ENCODE peak calls at places on chromosomes 11 and 22, in four cellular contexts. E is GM12878, U is HCT116, Z is K562. V is an unnamed sample.

GRCh38 chr22:46147471-46148267 is 2.7 kb upstream of the PPARA start:
- DNase-seq in Z (no peak), E (no peak), U (no peak), V (no peak)

GRCh38 chr11:73244589-73245240 is 26.6 kb downstream of the P2RY2 start:
- DNase-seq in U (no peak), Z (no peak), E (no peak), V (no peak)

GRCh38 chr11:45922425-45923082 is at the start of gene LARGE2:
- DNase-seq in E (no peak), Z (peak; percentile 92), U (no peak), V (peak; percentile 76)

GRCh38 chr11:102577182-102577581 is 46.6 kb upstream of the MMP7 start:
- DNase-seq in E (no peak), U (no peak), Z (no peak), V (no peak)

GRCh38 chr22:18013436-18013835 is 10.9 kb downstream of the MICAL3 start:
- DNase-seq in U (no peak), Z (no peak), E (no peak), V (no peak)

GRCh38 chr11:2122907-2123627 is 16.1 kb downstream of the IGF2 start:
- DNase-seq in U (no peak), E (no peak), Z (peak; percentile 39), V (no peak)

GRCh38 chr11:110130642-110131238 is 37.5 kb downstream of the ZC3H12C start:
- DNase-seq in E (no peak), Z (no peak), U (no peak), V (peak; percentile 49)

GRCh38 chr11:116600930-116601329 is 171.9 kb downstream of the BUD13 start:
- DNase-seq in Z (no peak), E (no peak), U (no peak), V (no peak)

GRCh38 chr11:2086239-2087040 is 52.7 kb downstream of the IGF2 start:
- DNase-seq in Z (no peak), E (no peak), U (no peak), V (no peak)

GRCh38 chr11:4181780-4182721 is 87.5 kb downstream of the RRM1 start:
- DNase-seq in Z (peak; percentile 69), E (no peak), U (peak; percentile 57), V (peak; percentile 73)

GRCh38 chr11:21263026-21263425 is 593.6 kb downstream of the NELL1 start:
- DNase-seq in E (no peak), U (no peak), Z (no peak), V (no peak)

GRCh38 chr22:38411016-38411415 is 44.0 kb downstream of the KCNJ4 start:
- DNase-seq in Z (no peak), E (no peak), U (no peak), V (no peak)

GRCh38 chr11:75849917-75850316 is 34.9 kb downstream of the UVRAG start:
- DNase-seq in Z (peak; percentile 22), U (no peak), E (no peak), V (no peak)

GRCh38 chr22:39661842-39662676 is 91.5 kb downstream of the CACNA1I start:
- DNase-seq in U (no peak), Z (peak; percentile 89), E (no peak), V (no peak)

GRCh38 chr22:46064966-46065666 is 85.2 kb upstream of the PPARA start:
- DNase-seq in U (no peak), E (no peak), Z (no peak), V (no peak)

GRCh38 chr22:22035771-22036314 is 53.3 kb upstream of the TOP3B start:
- DNase-seq in Z (no peak), E (no peak), U (no peak), V (no peak)

GRCh38 chr11:44568706-44569473 is 3.4 kb downstream of the CD82 start:
- DNase-seq in U (no peak), E (peak; percentile 63), Z (peak; percentile 21), V (peak; percentile 38)

GRCh38 chr11:65615229-65615949 is at the start of gene PCNX3:
- DNase-seq in Z (peak; percentile 97), U (peak; percentile 100), E (peak; percentile 100), V (peak; percentile 100)

GRCh38 chr11:115377882-115378296 is 126.3 kb downstream of the CADM1 start:
- DNase-seq in Z (no peak), E (no peak), U (no peak), V (no peak)

GRCh38 chr11:34269031-34269430 is 88.8 kb downstream of the ABTB2 start:
- DNase-seq in U (no peak), E (no peak), Z (no peak), V (no peak)

GRCh38 chr11:11514246-11514645 is 107.6 kb downstream of the GALNT18 start:
- DNase-seq in Z (no peak), U (no peak), E (no peak), V (no peak)

GRCh38 chr22:18156878-18157713 is 7.1 kb downstream of the USP18 start:
- DNase-seq in Z (peak; percentile 66), E (no peak), U (peak; percentile 33), V (peak; percentile 83)

GRCh38 chr11:110298298-110298765 is 1.9 kb upstream of the RDX start:
- DNase-seq in E (no peak), U (no peak), Z (no peak), V (no peak)

GRCh38 chr22:35966314-35967045 is 62.1 kb downstream of the RBFOX2 start:
- DNase-seq in U (no peak), E (no peak), Z (no peak), V (no peak)

GRCh38 chr11:23539556-23539955 is 679.3 kb upstream of the CCDC179 start:
- DNase-seq in Z (no peak), E (no peak), U (no peak), V (no peak)

GRCh38 chr11:16607675-16608644 is 130.5 kb upstream of the C11orf58 start:
- DNase-seq in E (no peak), Z (peak; percentile 53), U (no peak), V (peak; percentile 69)

GRCh38 chr11:68677432-68677831 is 6.9 kb upstream of the GAL start:
- DNase-seq in Z (peak; percentile 72), E (no peak), U (peak; percentile 59), V (peak; percentile 83)

GRCh38 chr11:45658292-45658991 is 7.0 kb downstream of the CHST1 start:
- DNase-seq in U (no peak), E (no peak), Z (no peak), V (no peak)

GRCh38 chr22:25069758-25070461 is 117.4 kb downstream of the KIAA1671 start:
- DNase-seq in E (no peak), Z (no peak), U (no peak), V (no peak)

GRCh38 chr11:77467233-77467632 is 6.7 kb downstream of the PAK1 start:
- DNase-seq in U (no peak), E (no peak), Z (no peak), V (no peak)

GRCh38 chr11:64322925-64323260 is 5.0 kb downstream of the PRDX5 start:
- DNase-seq in E (no peak), Z (peak; percentile 46), U (no peak), V (no peak)

GRCh38 chr11:20131744-20132666 is 28.3 kb downstream of the DBX1 start:
- DNase-seq in E (no peak), Z (peak; percentile 78), U (no peak), V (peak; percentile 47)

GRCh38 chr11:134079317-134079716 is 10.4 kb downstream of the JAM3 start:
- DNase-seq in E (no peak), Z (no peak), U (no peak), V (no peak)

DNA sequence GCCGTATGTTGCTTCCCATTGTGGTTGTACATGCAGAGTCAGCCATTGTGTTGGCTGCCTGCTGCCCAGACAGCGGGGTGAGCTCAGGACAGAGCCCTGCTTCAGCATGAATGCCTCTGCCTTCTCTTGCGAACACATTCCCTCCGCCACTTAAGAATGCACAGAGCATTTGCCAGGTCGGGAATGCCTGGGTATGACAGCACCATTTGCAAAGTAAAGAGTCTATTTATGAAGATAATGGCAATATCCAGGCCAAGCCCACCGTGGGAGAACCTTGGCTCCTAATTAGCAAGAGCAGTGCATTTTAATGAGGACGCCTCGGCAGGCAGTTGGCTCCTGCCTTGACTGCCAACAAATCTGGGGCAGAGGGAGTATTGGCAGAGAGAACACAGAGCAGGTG is 62.5 kb upstream of the SORL1 start:
- DNase-seq in Z (no peak), U (no peak), E (no peak), V (no peak)
- TF ChIP-seq REST in Z (no peak), U (no peak), E (no peak), V (no peak)

GRCh38 chr22:50562523-50563409 is at the start of gene SYCE3:
- DNase-seq in Z (peak; percentile 94), E (peak; percentile 75), U (peak; percentile 89), V (peak; percentile 97)
- TF ChIP-seq CTCF in Z (peak; percentile 88), E (peak; percentile 92), U (peak; percentile 92), V (peak; percentile 79)

GRCh38 chr11:118176400-118177134 is at the start of gene SCN2B:
- DNase-seq in U (no peak), E (no peak), Z (peak; percentile 27), V (peak; percentile 78)
- H3K9ac ChIP-seq in U (no peak within 1 kb of the TSS), E (no peak within 1 kb of the TSS), Z (no peak within 1 kb of the TSS), V (no peak within 1 kb of the TSS)

GRCh38 chr11:447923-448731 is 2.0 kb upstream of the PTDSS2 start:
- DNase-seq in E (peak; percentile 54), U (peak; percentile 80), Z (peak; percentile 95), V (peak; percentile 98)
- TF ChIP-seq REST in E (no peak), U (no peak), Z (no peak), V (no peak)

GRCh38 chr11:61730222-61730994 is 22.0 kb upstream of the MYRF start:
- DNase-seq in U (peak; percentile 87), Z (no peak), E (no peak), V (no peak)

GRCh38 chr11:61726775-61727174 is 25.7 kb upstream of the MYRF start:
- DNase-seq in U (no peak), E (no peak), Z (no peak), V (no peak)

GRCh38 chr11:61728940-61729219 is 23.6 kb upstream of the MYRF start:
- DNase-seq in E (no peak), Z (no peak), U (peak; percentile 52), V (no peak)

GRCh38 chr11:61727401-61727811 is 25.0 kb upstream of the MYRF start:
- DNase-seq in Z (no peak), E (no peak), U (no peak), V (no peak)

GRCh38 chr11:61728066-61728939 is 24.1 kb upstream of the MYRF start:
- DNase-seq in U (no peak), Z (no peak), E (no peak), V (no peak)
- TF ChIP-seq CTCF in U (peak; percentile 17), Z (peak; percentile 15), E (no peak), V (no peak)

GRCh38 chr11:105202422-105202821 is 62.9 kb upstream of the CARD18 start:
- DNase-seq in Z (no peak), E (no peak), U (no peak), V (no peak)
- H3K9ac ChIP-seq in Z (no peak overlapping the region), E (no peak overlapping the region), U (no peak overlapping the region), V (no peak overlapping the region)

GRCh38 chr22:42856865-42857704 is at the start of gene ARFGAP3:
- DNase-seq in U (peak; percentile 78), E (peak; percentile 64), Z (peak; percentile 99), V (peak; percentile 99)
- TF ChIP-seq REST in U (no peak), E (no peak), Z (peak; percentile 12), V (no peak)

V was measured in SK-N-SH.